ENCODE peak calls at places on chromosomes 6 and 20, in four cellular contexts. One of them, this sample, is unnamed.

GRCh38 chr6:84072452-84072997 is 39.0 kb downstream of the MRAP2 start:
- DNase-seq in effector memory CD4-positive, alpha-beta T cell: no peak
- DNase-seq in CD8-positive, alpha-beta T cell: no peak
- DNase-seq in endodermal cell: no peak
- DNase-seq in this sample: no peak

GRCh38 chr20:31933698-31934097 is 18.1 kb downstream of the PDRG1 start:
- DNase-seq in effector memory CD4-positive, alpha-beta T cell: no peak
- DNase-seq in endodermal cell: no peak
- DNase-seq in CD8-positive, alpha-beta T cell: no peak
- DNase-seq in this sample: no peak

GRCh38 chr6:155985660-155986138 is 530.1 kb upstream of the NOX3 start:
- DNase-seq in effector memory CD4-positive, alpha-beta T cell: no peak
- DNase-seq in endodermal cell: no peak
- DNase-seq in CD8-positive, alpha-beta T cell: no peak
- DNase-seq in this sample: no peak

GRCh38 chr6:153947817-153948447 is 91.1 kb upstream of the OPRM1 start:
- DNase-seq in endodermal cell: peak
- DNase-seq in effector memory CD4-positive, alpha-beta T cell: no peak
- DNase-seq in CD8-positive, alpha-beta T cell: no peak
- DNase-seq in this sample: peak

GRCh38 chr6:170098428-170099170 is 192.3 kb downstream of the DLL1 start:
- DNase-seq in CD8-positive, alpha-beta T cell: peak
- DNase-seq in effector memory CD4-positive, alpha-beta T cell: no peak
- DNase-seq in endodermal cell: peak
- DNase-seq in this sample: no peak

GRCh38 chr20:48066256-48066655 is 281.0 kb upstream of the SULF2 start:
- DNase-seq in endodermal cell: no peak
- DNase-seq in CD8-positive, alpha-beta T cell: no peak
- DNase-seq in effector memory CD4-positive, alpha-beta T cell: no peak
- DNase-seq in this sample: no peak

GRCh38 chr6:34684364-34684763 is 12.2 kb downstream of the ILRUN start:
- DNase-seq in endodermal cell: no peak
- DNase-seq in effector memory CD4-positive, alpha-beta T cell: no peak
- DNase-seq in CD8-positive, alpha-beta T cell: no peak
- DNase-seq in this sample: no peak

GRCh38 chr20:13220857-13221297 is at the start of gene ISM1:
- DNase-seq in endodermal cell: peak
- DNase-seq in CD8-positive, alpha-beta T cell: peak
- DNase-seq in effector memory CD4-positive, alpha-beta T cell: no peak
- DNase-seq in this sample: no peak

GRCh38 chr6:111430605-111431378 is 52.2 kb downstream of the REV3L start:
- DNase-seq in endodermal cell: no peak
- DNase-seq in effector memory CD4-positive, alpha-beta T cell: no peak
- DNase-seq in CD8-positive, alpha-beta T cell: no peak
- DNase-seq in this sample: no peak

GRCh38 chr6:122818866-122819265 is 29.8 kb downstream of the SMPDL3A start:
- DNase-seq in endodermal cell: no peak
- DNase-seq in effector memory CD4-positive, alpha-beta T cell: no peak
- DNase-seq in CD8-positive, alpha-beta T cell: no peak
- DNase-seq in this sample: no peak

GRCh38 chr6:100479180-100480035 is 14.7 kb upstream of the SIM1 start:
- DNase-seq in endodermal cell: no peak
- DNase-seq in effector memory CD4-positive, alpha-beta T cell: no peak
- DNase-seq in CD8-positive, alpha-beta T cell: no peak
- DNase-seq in this sample: no peak

GRCh38 chr20:2986466-2986865 is 57.0 kb upstream of the GNRH2 start:
- DNase-seq in effector memory CD4-positive, alpha-beta T cell: no peak
- DNase-seq in CD8-positive, alpha-beta T cell: no peak
- DNase-seq in endodermal cell: no peak
- DNase-seq in this sample: no peak

GRCh38 chr20:6426287-6426891 is 303.6 kb upstream of the FERMT1 start:
- DNase-seq in CD8-positive, alpha-beta T cell: no peak
- DNase-seq in effector memory CD4-positive, alpha-beta T cell: no peak
- DNase-seq in endodermal cell: no peak
- DNase-seq in this sample: no peak

GRCh38 chr20:61804896-61805295 is 260.8 kb downstream of the TAF4 start:
- DNase-seq in effector memory CD4-positive, alpha-beta T cell: no peak
- DNase-seq in CD8-positive, alpha-beta T cell: no peak
- DNase-seq in endodermal cell: no peak
- DNase-seq in this sample: no peak

GRCh38 chr20:54456972-54457371 is 18.4 kb upstream of the DOK5 start:
- DNase-seq in endodermal cell: no peak
- DNase-seq in effector memory CD4-positive, alpha-beta T cell: no peak
- DNase-seq in CD8-positive, alpha-beta T cell: no peak
- DNase-seq in this sample: no peak

GRCh38 chr6:40387127-40387870 is 199.9 kb downstream of the LRFN2 start:
- DNase-seq in effector memory CD4-positive, alpha-beta T cell: no peak
- DNase-seq in CD8-positive, alpha-beta T cell: peak
- DNase-seq in endodermal cell: peak
- DNase-seq in this sample: no peak

GRCh38 chr6:104952911-104953409 is 3.9 kb upstream of the LIN28B start:
- DNase-seq in CD8-positive, alpha-beta T cell: no peak
- DNase-seq in effector memory CD4-positive, alpha-beta T cell: no peak
- DNase-seq in endodermal cell: peak
- DNase-seq in this sample: peak

GRCh38 chr20:38018385-38018784 is 14.9 kb downstream of the TTI1 start:
- DNase-seq in endodermal cell: no peak
- DNase-seq in CD8-positive, alpha-beta T cell: no peak
- DNase-seq in effector memory CD4-positive, alpha-beta T cell: no peak
- DNase-seq in this sample: no peak

GRCh38 chr6:64926051-64926450 is 781.0 kb downstream of the EYS start:
- DNase-seq in endodermal cell: no peak
- DNase-seq in CD8-positive, alpha-beta T cell: no peak
- DNase-seq in effector memory CD4-positive, alpha-beta T cell: no peak
- DNase-seq in this sample: no peak

GRCh38 chr6:121548146-121548545 is 112.7 kb downstream of the GJA1 start:
- DNase-seq in endodermal cell: no peak
- DNase-seq in CD8-positive, alpha-beta T cell: no peak
- DNase-seq in effector memory CD4-positive, alpha-beta T cell: no peak
- DNase-seq in this sample: no peak

GRCh38 chr6:88705601-88706000 is 257.8 kb downstream of the RNGTT start:
- DNase-seq in CD8-positive, alpha-beta T cell: no peak
- DNase-seq in endodermal cell: no peak
- DNase-seq in effector memory CD4-positive, alpha-beta T cell: no peak
- DNase-seq in this sample: no peak

GRCh38 chr20:49165611-49166010 is 22.5 kb downstream of the STAU1 start:
- DNase-seq in effector memory CD4-positive, alpha-beta T cell: no peak
- DNase-seq in endodermal cell: no peak
- DNase-seq in CD8-positive, alpha-beta T cell: no peak
- DNase-seq in this sample: no peak

GRCh38 chr20:19911810-19912382 is 105.3 kb upstream of the NAA20 start:
- DNase-seq in effector memory CD4-positive, alpha-beta T cell: no peak
- DNase-seq in CD8-positive, alpha-beta T cell: no peak
- DNase-seq in endodermal cell: no peak
- DNase-seq in this sample: no peak

GRCh38 chr6:28738396-28738765 is 185.4 kb downstream of the TRIM27 start:
- DNase-seq in endodermal cell: peak
- DNase-seq in effector memory CD4-positive, alpha-beta T cell: no peak
- DNase-seq in CD8-positive, alpha-beta T cell: no peak
- DNase-seq in this sample: no peak

GRCh38 chr6:74343804-74344203 is 647.8 kb downstream of the CD109 start:
- DNase-seq in endodermal cell: no peak
- DNase-seq in CD8-positive, alpha-beta T cell: no peak
- DNase-seq in effector memory CD4-positive, alpha-beta T cell: no peak
- DNase-seq in this sample: peak

GRCh38 chr6:125831660-125832059 is 40.9 kb downstream of the NCOA7 start:
- DNase-seq in effector memory CD4-positive, alpha-beta T cell: no peak
- DNase-seq in CD8-positive, alpha-beta T cell: no peak
- DNase-seq in endodermal cell: no peak
- DNase-seq in this sample: no peak

GRCh38 chr20:62381842-62382241 is 5.1 kb upstream of the RPS21 start:
- DNase-seq in effector memory CD4-positive, alpha-beta T cell: no peak
- DNase-seq in CD8-positive, alpha-beta T cell: no peak
- DNase-seq in endodermal cell: no peak
- DNase-seq in this sample: no peak

GRCh38 chr20:45306431-45306982 is at the start of gene RBPJL:
- DNase-seq in effector memory CD4-positive, alpha-beta T cell: no peak
- DNase-seq in CD8-positive, alpha-beta T cell: peak
- DNase-seq in endodermal cell: peak
- DNase-seq in this sample: no peak

GRCh38 chr20:8935878-8936277 is 133.0 kb upstream of the PLCB4 start:
- DNase-seq in effector memory CD4-positive, alpha-beta T cell: no peak
- DNase-seq in endodermal cell: no peak
- DNase-seq in CD8-positive, alpha-beta T cell: no peak
- DNase-seq in this sample: no peak
- H3K4me3 ChIP-seq in effector memory CD4-positive, alpha-beta T cell: no peak
- H3K4me3 ChIP-seq in endodermal cell: no peak
- H3K4me3 ChIP-seq in CD8-positive, alpha-beta T cell: no peak
- H3K4me3 ChIP-seq in this sample: no peak

DNA sequence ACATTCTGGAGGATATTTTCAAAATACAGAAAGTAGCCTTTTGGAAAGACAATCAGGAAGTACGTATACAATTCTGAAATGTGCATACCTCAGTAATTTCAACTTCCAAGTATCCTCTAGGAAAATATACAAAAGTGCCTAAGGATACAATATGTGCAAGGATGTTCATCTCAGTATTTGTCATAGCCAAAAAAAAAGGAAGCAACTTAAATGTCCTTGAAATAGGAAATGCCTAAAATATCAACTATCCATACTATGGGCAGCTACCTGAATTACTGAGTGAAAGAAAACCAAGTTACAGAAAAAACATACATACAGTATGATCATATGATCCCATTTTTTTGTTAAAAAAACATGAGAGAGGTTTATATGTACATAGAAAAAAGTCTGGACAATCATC is 1.5 kb downstream of the PPIL1 start:
- DNase-seq in endodermal cell: no peak
- DNase-seq in effector memory CD4-positive, alpha-beta T cell: no peak
- DNase-seq in CD8-positive, alpha-beta T cell: no peak
- DNase-seq in this sample: no peak
- H3K4me3 ChIP-seq in endodermal cell: peak
- H3K4me3 ChIP-seq in effector memory CD4-positive, alpha-beta T cell: no peak
- H3K4me3 ChIP-seq in CD8-positive, alpha-beta T cell: no peak
- H3K4me3 ChIP-seq in this sample: no peak

GRCh38 chr6:33276864-33277662 is at the start of gene B3GALT4:
- DNase-seq in endodermal cell: peak
- DNase-seq in CD8-positive, alpha-beta T cell: peak
- DNase-seq in effector memory CD4-positive, alpha-beta T cell: peak
- DNase-seq in this sample: peak

GRCh38 chr6:33279257-33279695 is 2.4 kb downstream of the B3GALT4 start:
- DNase-seq in effector memory CD4-positive, alpha-beta T cell: no peak
- DNase-seq in endodermal cell: no peak
- DNase-seq in CD8-positive, alpha-beta T cell: no peak
- DNase-seq in this sample: no peak

GRCh38 chr6:33278810-33279209 is 1.9 kb downstream of the B3GALT4 start:
- DNase-seq in effector memory CD4-positive, alpha-beta T cell: no peak
- DNase-seq in endodermal cell: no peak
- DNase-seq in CD8-positive, alpha-beta T cell: no peak
- DNase-seq in this sample: no peak

GRCh38 chr6:33277663-33278391 is 904 bp downstream of the B3GALT4 start:
- DNase-seq in endodermal cell: peak
- DNase-seq in CD8-positive, alpha-beta T cell: peak
- DNase-seq in effector memory CD4-positive, alpha-beta T cell: peak
- DNase-seq in this sample: no peak

GRCh38 chr6:33278392-33278741 is 1.4 kb downstream of the B3GALT4 start:
- DNase-seq in CD8-positive, alpha-beta T cell: no peak
- DNase-seq in endodermal cell: no peak
- DNase-seq in effector memory CD4-positive, alpha-beta T cell: no peak
- DNase-seq in this sample: no peak
- H3K4me3 ChIP-seq in CD8-positive, alpha-beta T cell: peak
- H3K4me3 ChIP-seq in endodermal cell: no peak
- H3K4me3 ChIP-seq in effector memory CD4-positive, alpha-beta T cell: no peak
- H3K4me3 ChIP-seq in this sample: no peak

DNA sequence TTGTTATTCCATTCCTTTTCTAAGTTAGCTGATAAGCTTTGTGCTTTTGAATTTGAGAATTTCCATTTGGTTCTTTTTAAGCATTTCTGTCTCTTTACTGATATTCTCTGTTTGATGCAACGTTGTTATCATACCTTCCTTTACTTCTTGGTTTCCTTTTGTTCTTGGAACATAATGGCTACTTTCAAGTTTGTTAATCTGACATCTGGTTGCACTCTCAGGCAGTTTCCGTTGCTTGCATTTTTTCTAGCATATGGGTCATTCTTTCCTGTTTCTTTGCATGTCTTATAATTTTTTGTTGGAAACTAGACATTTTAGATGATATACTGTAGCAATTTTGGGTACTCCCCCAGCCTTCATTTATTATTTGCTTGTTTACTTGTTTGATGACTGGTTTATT is 12.5 kb downstream of the CDC5L start:
- DNase-seq in CD8-positive, alpha-beta T cell: no peak
- DNase-seq in endodermal cell: no peak
- DNase-seq in effector memory CD4-positive, alpha-beta T cell: no peak
- DNase-seq in this sample: peak
- H3K4me3 ChIP-seq in CD8-positive, alpha-beta T cell: no peak
- H3K4me3 ChIP-seq in endodermal cell: no peak
- H3K4me3 ChIP-seq in effector memory CD4-positive, alpha-beta T cell: no peak
- H3K4me3 ChIP-seq in this sample: no peak

DNA sequence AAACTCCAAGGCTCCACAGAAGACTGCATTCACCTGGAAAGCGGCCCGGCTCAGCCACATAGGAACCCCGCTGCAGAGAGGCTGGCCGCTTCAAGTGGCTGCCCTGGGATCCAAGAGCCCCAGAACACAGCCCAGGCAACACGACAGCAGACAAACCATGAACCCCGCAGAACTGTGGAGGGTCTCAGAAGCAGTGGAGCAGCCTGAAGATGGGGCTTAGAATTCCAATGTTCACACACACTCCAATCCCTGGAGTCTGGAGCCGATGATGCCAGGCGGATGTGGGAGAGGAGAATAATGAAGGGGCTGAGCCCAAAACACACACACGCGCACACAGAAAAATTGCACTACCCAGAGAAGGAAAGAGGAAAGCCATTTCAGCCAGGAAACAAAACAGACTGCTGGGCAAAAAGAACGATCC is 52.4 kb downstream of the NINL start:
- DNase-seq in CD8-positive, alpha-beta T cell: no peak
- DNase-seq in endodermal cell: no peak
- DNase-seq in effector memory CD4-positive, alpha-beta T cell: no peak
- DNase-seq in this sample: no peak
- H3K4me3 ChIP-seq in CD8-positive, alpha-beta T cell: no peak
- H3K4me3 ChIP-seq in endodermal cell: peak
- H3K4me3 ChIP-seq in effector memory CD4-positive, alpha-beta T cell: no peak
- H3K4me3 ChIP-seq in this sample: no peak

GRCh38 chr6:53931086-53931485 is 136.3 kb downstream of the LRRC1 start:
- DNase-seq in effector memory CD4-positive, alpha-beta T cell: no peak
- DNase-seq in endodermal cell: no peak
- DNase-seq in CD8-positive, alpha-beta T cell: no peak
- DNase-seq in this sample: no peak
- H3K4me3 ChIP-seq in effector memory CD4-positive, alpha-beta T cell: no peak
- H3K4me3 ChIP-seq in endodermal cell: no peak
- H3K4me3 ChIP-seq in CD8-positive, alpha-beta T cell: no peak
- H3K4me3 ChIP-seq in this sample: no peak

GRCh38 chr6:4803343-4803744 is 27.1 kb downstream of the CDYL start:
- DNase-seq in CD8-positive, alpha-beta T cell: no peak
- DNase-seq in effector memory CD4-positive, alpha-beta T cell: no peak
- DNase-seq in endodermal cell: no peak
- DNase-seq in this sample: peak

GRCh38 chr6:4802312-4802935 is 26.2 kb downstream of the CDYL start:
- DNase-seq in CD8-positive, alpha-beta T cell: no peak
- DNase-seq in effector memory CD4-positive, alpha-beta T cell: no peak
- DNase-seq in endodermal cell: no peak
- DNase-seq in this sample: no peak

GRCh38 chr6:4801491-4802118 is 25.4 kb downstream of the CDYL start:
- DNase-seq in CD8-positive, alpha-beta T cell: no peak
- DNase-seq in endodermal cell: no peak
- DNase-seq in effector memory CD4-positive, alpha-beta T cell: no peak
- DNase-seq in this sample: no peak

GRCh38 chr6:4799912-4800311 is 23.7 kb downstream of the CDYL start:
- DNase-seq in CD8-positive, alpha-beta T cell: no peak
- DNase-seq in effector memory CD4-positive, alpha-beta T cell: no peak
- DNase-seq in endodermal cell: no peak
- DNase-seq in this sample: no peak

GRCh38 chr6:4800662-4801061 is 24.5 kb downstream of the CDYL start:
- DNase-seq in CD8-positive, alpha-beta T cell: no peak
- DNase-seq in endodermal cell: no peak
- DNase-seq in effector memory CD4-positive, alpha-beta T cell: no peak
- DNase-seq in this sample: no peak
- H3K4me3 ChIP-seq in CD8-positive, alpha-beta T cell: no peak
- H3K4me3 ChIP-seq in endodermal cell: no peak
- H3K4me3 ChIP-seq in effector memory CD4-positive, alpha-beta T cell: no peak
- H3K4me3 ChIP-seq in this sample: no peak

This sample was measured in trophoblast cell.